ENCODE peak calls at places on chromosome 4, in seven cellular contexts. P, N, W, L, R, A and S are unnamed samples.

GRCh38 chr4:168735735-168736134 is 238.9 kb downstream of the PALLD start:
- DNase-seq in W (no peak), L (no peak), N (no peak), P (no peak), R (no peak), A (no peak), S (peak; percentile 55)

GRCh38 chr4:38529189-38530115 is 134.5 kb upstream of the KLF3 start:
- DNase-seq in R (peak; percentile 18), L (no peak), W (no peak), A (no peak), P (peak; percentile 65), N (no peak), S (no peak)

GRCh38 chr4:7829687-7830580 is 109.7 kb downstream of the AFAP1 start:
- DNase-seq in R (no peak), N (no peak), P (no peak), A (no peak), L (no peak), W (no peak), S (no peak)

GRCh38 chr4:176360446-176360845 is 40.7 kb downstream of the SPCS3 start:
- DNase-seq in W (no peak), L (no peak), A (peak; percentile 39), P (no peak), N (no peak), R (no peak), S (no peak)

GRCh38 chr4:159966741-159967140 is 863.9 kb downstream of the RAPGEF2 start:
- DNase-seq in W (no peak), R (no peak), L (no peak), N (no peak), P (no peak), A (no peak), S (no peak)

GRCh38 chr4:155569960-155570515 is 96.6 kb upstream of the GUCY1A1 start:
- DNase-seq in L (no peak), A (peak; percentile 10), R (no peak), W (no peak), P (no peak), N (no peak), S (no peak)

GRCh38 chr4:104064650-104065577 is 345.1 kb upstream of the TACR3 start:
- DNase-seq in R (no peak), N (peak; percentile 56), P (peak; percentile 32), A (no peak), W (peak; percentile 25), L (peak; percentile 61), S (peak; percentile 39)

GRCh38 chr4:8528713-8529112 is 51.5 kb upstream of the GPR78 start:
- DNase-seq in A (peak; percentile 65), N (no peak), W (no peak), R (no peak), L (no peak), P (no peak), S (peak; percentile 35)

GRCh38 chr4:124907881-124908280 is 195.3 kb upstream of the ANKRD50 start:
- DNase-seq in A (peak; percentile 91), L (no peak), P (no peak), R (no peak), N (no peak), W (no peak), S (no peak)

GRCh38 chr4:8262637-8263322 is 6.8 kb upstream of the HTRA3 start:
- DNase-seq in W (no peak), L (no peak), P (no peak), N (no peak), R (no peak), A (no peak), S (no peak)

GRCh38 chr4:77471821-77472495 is 133.7 kb upstream of the CXCL13 start:
- DNase-seq in R (no peak), W (no peak), L (no peak), N (no peak), A (no peak), P (no peak), S (no peak)

DNA sequence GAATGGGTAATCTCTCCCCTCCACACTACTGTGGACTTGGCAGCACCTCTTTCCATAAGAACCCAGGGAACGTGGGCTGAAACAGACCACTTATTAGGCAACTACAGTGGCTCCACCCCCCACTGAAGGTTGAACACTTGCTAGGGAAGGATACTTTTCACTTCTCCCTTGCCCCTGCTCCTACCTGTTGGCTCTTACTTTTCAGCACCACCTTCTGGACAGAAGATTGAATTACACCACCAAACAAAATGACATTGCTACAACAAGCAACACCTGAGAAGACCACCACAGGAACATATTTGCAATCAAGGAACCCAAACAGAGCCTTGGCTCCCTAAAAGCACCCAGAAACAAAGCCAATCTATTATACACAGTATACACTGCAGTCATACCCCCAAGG is 132.1 kb upstream of the CXCL13 start:
- DNase-seq in R (no peak), A (peak; percentile 4), N (peak; percentile 39), W (no peak), P (no peak), L (peak; percentile 47), S (peak; percentile 38)
- TF ChIP-seq CTCF in R (no peak), A (peak; percentile 27), N (peak; percentile 56), W (no peak), P (peak; percentile 25), L (peak; percentile 70), S (peak; percentile 56)

DNA sequence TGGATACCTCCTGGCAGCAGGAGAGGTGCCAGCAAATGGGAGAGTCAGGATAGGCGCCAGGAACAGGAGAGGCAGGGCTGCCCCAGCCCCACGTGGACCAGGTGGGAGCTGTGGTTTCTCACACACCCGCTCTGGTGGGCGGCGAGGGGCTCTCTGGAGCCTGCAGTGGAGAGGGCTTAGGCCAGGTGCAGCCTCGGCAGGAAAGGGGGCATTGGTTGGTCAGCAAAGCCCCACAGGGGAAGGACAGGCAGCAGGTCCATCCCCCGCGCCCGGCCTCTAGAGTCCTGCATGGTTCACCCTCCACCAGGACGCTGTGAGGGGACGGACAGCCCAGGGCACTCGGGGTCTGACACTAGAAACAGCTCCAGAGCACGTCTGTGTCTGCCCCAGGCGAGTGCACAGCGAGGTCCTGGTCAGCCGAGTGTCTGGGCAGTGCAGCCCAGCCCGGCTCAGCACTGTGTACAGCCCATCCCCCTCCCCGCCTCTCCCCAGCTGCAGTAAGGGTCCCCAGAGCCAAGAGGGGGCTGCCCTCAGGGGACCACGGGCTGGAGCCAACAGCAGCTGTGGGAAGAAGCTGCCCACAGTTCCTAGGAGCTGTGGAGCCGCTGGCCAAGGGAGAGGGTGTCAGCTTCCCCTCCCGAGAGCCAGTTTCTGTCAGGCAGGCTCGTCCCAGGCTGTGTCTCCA is 8.2 kb downstream of the ATP5ME start:
- DNase-seq in W (no peak), L (no peak), R (no peak), P (no peak), N (no peak), A (no peak), S (no peak)
- H3K27ac ChIP-seq in W (no peak overlapping the region), L (no peak overlapping the region), R (no peak overlapping the region), P (no peak overlapping the region), N (no peak overlapping the region), A (no peak overlapping the region), S (no peak overlapping the region)

GRCh38 chr4:4690854-4691253 is 149.0 kb upstream of the STX18 start:
- DNase-seq in L (no peak), A (no peak), R (no peak), W (no peak), N (no peak), P (no peak), S (no peak)

GRCh38 chr4:4687100-4687499 is 145.3 kb upstream of the STX18 start:
- DNase-seq in R (no peak), A (no peak), N (no peak), L (no peak), W (no peak), P (no peak), S (no peak)

GRCh38 chr4:4687935-4688727 is 146.3 kb upstream of the STX18 start:
- DNase-seq in N (no peak), A (no peak), P (no peak), L (no peak), W (no peak), R (no peak), S (no peak)

GRCh38 chr4:4693258-4693657 is 151.4 kb upstream of the STX18 start:
- DNase-seq in R (no peak), N (no peak), A (no peak), W (no peak), P (no peak), L (no peak), S (no peak)

GRCh38 chr4:4689694-4690440 is 148.0 kb upstream of the STX18 start:
- DNase-seq in A (no peak), P (no peak), L (no peak), W (no peak), R (no peak), N (no peak), S (no peak)
- TF ChIP-seq CTCF in A (no peak), P (no peak), L (no peak), W (no peak), R (no peak), N (no peak), S (no peak)

GRCh38 chr4:88803600-88804096 is 106.0 kb upstream of the NAP1L5 start:
- DNase-seq in W (peak; percentile 77), N (no peak), P (peak; percentile 34), A (peak; percentile 96), R (no peak), L (no peak), S (peak; percentile 93)
- H3K27ac ChIP-seq in W (peak overlapping the region; percentile 64), N (no peak overlapping the region), P (peak overlapping the region; percentile 51), A (no peak overlapping the region), R (no peak overlapping the region), L (no peak overlapping the region), S (no peak overlapping the region)

DNA sequence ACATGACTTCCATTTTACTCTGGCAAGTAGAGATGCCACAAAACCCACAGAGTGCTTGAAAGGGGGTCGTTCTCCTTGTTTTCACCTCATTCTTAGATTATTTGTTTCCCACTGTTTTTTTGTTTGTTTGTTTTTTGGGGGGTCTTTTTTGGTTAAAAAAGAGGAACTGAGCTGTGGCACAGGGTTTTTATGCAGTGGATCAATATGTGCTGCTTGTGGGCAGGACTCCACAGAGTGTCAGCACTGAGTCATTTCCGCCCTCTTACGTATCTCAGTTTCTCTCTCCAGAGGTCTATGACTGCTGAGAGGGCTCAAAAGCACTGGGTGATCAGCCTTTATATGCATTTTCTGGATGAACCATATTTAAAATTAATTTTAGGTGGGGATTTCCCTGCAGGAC is 268.1 kb upstream of the GRID2 start:
- DNase-seq in L (no peak), W (no peak), A (peak; percentile 14), N (no peak), P (no peak), R (no peak), S (peak; percentile 5)
- TF ChIP-seq CTCF in L (peak; percentile 16), W (no peak), A (no peak), N (no peak), P (no peak), R (no peak), S (no peak)